ENCODE peak calls at places on chromosome 9, in eight cellular contexts. One of them, this sample, is unnamed.

GRCh38 chr9:38048319-38048969 is 20.6 kb downstream of the SHB start:
- DNase-seq in NB4: no peak
- DNase-seq in stimulated activated CD4-positive, alpha-beta T cell treated with anti-CD3 and anti-CD28 coated beads, Interleukin-1b, Interleukin-23, amount 100 ng/mL, for 24 hours: no peak
- DNase-seq in HTR-8/SVneo: no peak
- DNase-seq in neural crest cell: no peak
- DNase-seq in stimulated activated CD8-positive, alpha-beta memory T cell treated with anti-CD3 and anti-CD28 coated beads, Interleukin-4, amount 100 ng/mL, for 24 hours: no peak
- DNase-seq in caudate nucleus: no peak
- DNase-seq in fibroblast of lung: peak
- DNase-seq in this sample: no peak

GRCh38 chr9:109477269-109478203 is 20.6 kb downstream of the PTPN3 start:
- DNase-seq in stimulated activated CD4-positive, alpha-beta T cell treated with anti-CD3 and anti-CD28 coated beads, Interleukin-1b, Interleukin-23, amount 100 ng/mL, for 24 hours: no peak
- DNase-seq in fibroblast of lung: no peak
- DNase-seq in NB4: no peak
- DNase-seq in caudate nucleus: no peak
- DNase-seq in neural crest cell: no peak
- DNase-seq in HTR-8/SVneo: no peak
- DNase-seq in stimulated activated CD8-positive, alpha-beta memory T cell treated with anti-CD3 and anti-CD28 coated beads, Interleukin-4, amount 100 ng/mL, for 24 hours: no peak
- DNase-seq in this sample: no peak

GRCh38 chr9:113538131-113538530 is 74.6 kb downstream of the RGS3 start:
- DNase-seq in stimulated activated CD4-positive, alpha-beta T cell treated with anti-CD3 and anti-CD28 coated beads, Interleukin-1b, Interleukin-23, amount 100 ng/mL, for 24 hours: no peak
- DNase-seq in NB4: no peak
- DNase-seq in stimulated activated CD8-positive, alpha-beta memory T cell treated with anti-CD3 and anti-CD28 coated beads, Interleukin-4, amount 100 ng/mL, for 24 hours: no peak
- DNase-seq in neural crest cell: no peak
- DNase-seq in HTR-8/SVneo: no peak
- DNase-seq in fibroblast of lung: no peak
- DNase-seq in caudate nucleus: no peak
- DNase-seq in this sample: no peak

GRCh38 chr9:105296889-105297288 is 52.4 kb downstream of the SLC44A1 start:
- DNase-seq in caudate nucleus: no peak
- DNase-seq in stimulated activated CD4-positive, alpha-beta T cell treated with anti-CD3 and anti-CD28 coated beads, Interleukin-1b, Interleukin-23, amount 100 ng/mL, for 24 hours: no peak
- DNase-seq in neural crest cell: no peak
- DNase-seq in stimulated activated CD8-positive, alpha-beta memory T cell treated with anti-CD3 and anti-CD28 coated beads, Interleukin-4, amount 100 ng/mL, for 24 hours: no peak
- DNase-seq in HTR-8/SVneo: peak
- DNase-seq in fibroblast of lung: peak
- DNase-seq in NB4: peak
- DNase-seq in this sample: no peak

GRCh38 chr9:3647652-3648051 is 121.9 kb upstream of the RFX3 start:
- DNase-seq in caudate nucleus: no peak
- DNase-seq in stimulated activated CD4-positive, alpha-beta T cell treated with anti-CD3 and anti-CD28 coated beads, Interleukin-1b, Interleukin-23, amount 100 ng/mL, for 24 hours: no peak
- DNase-seq in HTR-8/SVneo: no peak
- DNase-seq in stimulated activated CD8-positive, alpha-beta memory T cell treated with anti-CD3 and anti-CD28 coated beads, Interleukin-4, amount 100 ng/mL, for 24 hours: no peak
- DNase-seq in fibroblast of lung: no peak
- DNase-seq in NB4: peak
- DNase-seq in neural crest cell: no peak
- DNase-seq in this sample: no peak

GRCh38 chr9:124345751-124346281 is 69.4 kb downstream of the PSMB7 start:
- DNase-seq in stimulated activated CD4-positive, alpha-beta T cell treated with anti-CD3 and anti-CD28 coated beads, Interleukin-1b, Interleukin-23, amount 100 ng/mL, for 24 hours: no peak
- DNase-seq in stimulated activated CD8-positive, alpha-beta memory T cell treated with anti-CD3 and anti-CD28 coated beads, Interleukin-4, amount 100 ng/mL, for 24 hours: no peak
- DNase-seq in fibroblast of lung: no peak
- DNase-seq in caudate nucleus: no peak
- DNase-seq in HTR-8/SVneo: no peak
- DNase-seq in neural crest cell: no peak
- DNase-seq in NB4: no peak
- DNase-seq in this sample: no peak

GRCh38 chr9:107734231-107735014 is 244.9 kb upstream of the KLF4 start:
- DNase-seq in NB4: no peak
- DNase-seq in HTR-8/SVneo: no peak
- DNase-seq in stimulated activated CD8-positive, alpha-beta memory T cell treated with anti-CD3 and anti-CD28 coated beads, Interleukin-4, amount 100 ng/mL, for 24 hours: no peak
- DNase-seq in stimulated activated CD4-positive, alpha-beta T cell treated with anti-CD3 and anti-CD28 coated beads, Interleukin-1b, Interleukin-23, amount 100 ng/mL, for 24 hours: no peak
- DNase-seq in caudate nucleus: no peak
- DNase-seq in fibroblast of lung: peak
- DNase-seq in neural crest cell: no peak
- DNase-seq in this sample: no peak

GRCh38 chr9:113393281-113393680 is 7.8 kb downstream of the ALAD start:
- DNase-seq in stimulated activated CD4-positive, alpha-beta T cell treated with anti-CD3 and anti-CD28 coated beads, Interleukin-1b, Interleukin-23, amount 100 ng/mL, for 24 hours: no peak
- DNase-seq in neural crest cell: no peak
- DNase-seq in caudate nucleus: no peak
- DNase-seq in NB4: no peak
- DNase-seq in fibroblast of lung: no peak
- DNase-seq in HTR-8/SVneo: no peak
- DNase-seq in stimulated activated CD8-positive, alpha-beta memory T cell treated with anti-CD3 and anti-CD28 coated beads, Interleukin-4, amount 100 ng/mL, for 24 hours: no peak
- DNase-seq in this sample: no peak

GRCh38 chr9:92295827-92296258 is 2.3 kb upstream of the IARS1 start:
- DNase-seq in NB4: peak
- DNase-seq in stimulated activated CD8-positive, alpha-beta memory T cell treated with anti-CD3 and anti-CD28 coated beads, Interleukin-4, amount 100 ng/mL, for 24 hours: no peak
- DNase-seq in caudate nucleus: no peak
- DNase-seq in HTR-8/SVneo: no peak
- DNase-seq in stimulated activated CD4-positive, alpha-beta T cell treated with anti-CD3 and anti-CD28 coated beads, Interleukin-1b, Interleukin-23, amount 100 ng/mL, for 24 hours: no peak
- DNase-seq in fibroblast of lung: no peak
- DNase-seq in neural crest cell: no peak
- DNase-seq in this sample: peak

GRCh38 chr9:126856326-126856877 is 4.0 kb upstream of the ZBTB34 start:
- DNase-seq in caudate nucleus: no peak
- DNase-seq in stimulated activated CD8-positive, alpha-beta memory T cell treated with anti-CD3 and anti-CD28 coated beads, Interleukin-4, amount 100 ng/mL, for 24 hours: no peak
- DNase-seq in NB4: no peak
- DNase-seq in fibroblast of lung: no peak
- DNase-seq in neural crest cell: no peak
- DNase-seq in HTR-8/SVneo: no peak
- DNase-seq in stimulated activated CD4-positive, alpha-beta T cell treated with anti-CD3 and anti-CD28 coated beads, Interleukin-1b, Interleukin-23, amount 100 ng/mL, for 24 hours: no peak
- DNase-seq in this sample: no peak

GRCh38 chr9:63817622-63818518 is 1467.1 kb downstream of the FOXD4L5 start:
- DNase-seq in fibroblast of lung: peak
- DNase-seq in NB4: peak
- DNase-seq in caudate nucleus: no peak
- DNase-seq in stimulated activated CD4-positive, alpha-beta T cell treated with anti-CD3 and anti-CD28 coated beads, Interleukin-1b, Interleukin-23, amount 100 ng/mL, for 24 hours: peak
- DNase-seq in neural crest cell: peak
- DNase-seq in HTR-8/SVneo: no peak
- DNase-seq in stimulated activated CD8-positive, alpha-beta memory T cell treated with anti-CD3 and anti-CD28 coated beads, Interleukin-4, amount 100 ng/mL, for 24 hours: peak
- DNase-seq in this sample: peak

GRCh38 chr9:2210201-2210600 is 195.1 kb downstream of the SMARCA2 start:
- DNase-seq in NB4: no peak
- DNase-seq in HTR-8/SVneo: no peak
- DNase-seq in neural crest cell: no peak
- DNase-seq in fibroblast of lung: no peak
- DNase-seq in stimulated activated CD4-positive, alpha-beta T cell treated with anti-CD3 and anti-CD28 coated beads, Interleukin-1b, Interleukin-23, amount 100 ng/mL, for 24 hours: no peak
- DNase-seq in caudate nucleus: no peak
- DNase-seq in stimulated activated CD8-positive, alpha-beta memory T cell treated with anti-CD3 and anti-CD28 coated beads, Interleukin-4, amount 100 ng/mL, for 24 hours: no peak
- DNase-seq in this sample: no peak

GRCh38 chr9:130530932-130531331 is 48.4 kb upstream of the FUBP3 start:
- DNase-seq in neural crest cell: no peak
- DNase-seq in caudate nucleus: no peak
- DNase-seq in NB4: no peak
- DNase-seq in HTR-8/SVneo: peak
- DNase-seq in fibroblast of lung: peak
- DNase-seq in stimulated activated CD4-positive, alpha-beta T cell treated with anti-CD3 and anti-CD28 coated beads, Interleukin-1b, Interleukin-23, amount 100 ng/mL, for 24 hours: no peak
- DNase-seq in stimulated activated CD8-positive, alpha-beta memory T cell treated with anti-CD3 and anti-CD28 coated beads, Interleukin-4, amount 100 ng/mL, for 24 hours: no peak
- DNase-seq in this sample: no peak

GRCh38 chr9:109286571-109286977 is 34.3 kb downstream of the EPB41L4B start:
- DNase-seq in caudate nucleus: no peak
- DNase-seq in HTR-8/SVneo: no peak
- DNase-seq in stimulated activated CD8-positive, alpha-beta memory T cell treated with anti-CD3 and anti-CD28 coated beads, Interleukin-4, amount 100 ng/mL, for 24 hours: no peak
- DNase-seq in fibroblast of lung: peak
- DNase-seq in stimulated activated CD4-positive, alpha-beta T cell treated with anti-CD3 and anti-CD28 coated beads, Interleukin-1b, Interleukin-23, amount 100 ng/mL, for 24 hours: no peak
- DNase-seq in neural crest cell: no peak
- DNase-seq in NB4: peak
- DNase-seq in this sample: no peak

GRCh38 chr9:125519741-125520140 is 187.3 kb downstream of the MAPKAP1 start:
- DNase-seq in stimulated activated CD8-positive, alpha-beta memory T cell treated with anti-CD3 and anti-CD28 coated beads, Interleukin-4, amount 100 ng/mL, for 24 hours: no peak
- DNase-seq in caudate nucleus: no peak
- DNase-seq in stimulated activated CD4-positive, alpha-beta T cell treated with anti-CD3 and anti-CD28 coated beads, Interleukin-1b, Interleukin-23, amount 100 ng/mL, for 24 hours: no peak
- DNase-seq in fibroblast of lung: no peak
- DNase-seq in HTR-8/SVneo: no peak
- DNase-seq in neural crest cell: no peak
- DNase-seq in NB4: no peak
- DNase-seq in this sample: no peak

GRCh38 chr9:121386442-121387175 is 16.6 kb upstream of the STOM start:
- DNase-seq in neural crest cell: no peak
- DNase-seq in stimulated activated CD8-positive, alpha-beta memory T cell treated with anti-CD3 and anti-CD28 coated beads, Interleukin-4, amount 100 ng/mL, for 24 hours: no peak
- DNase-seq in caudate nucleus: no peak
- DNase-seq in NB4: no peak
- DNase-seq in HTR-8/SVneo: no peak
- DNase-seq in fibroblast of lung: no peak
- DNase-seq in stimulated activated CD4-positive, alpha-beta T cell treated with anti-CD3 and anti-CD28 coated beads, Interleukin-1b, Interleukin-23, amount 100 ng/mL, for 24 hours: no peak
- DNase-seq in this sample: no peak